ENCODE peak calls at places on chromosome 20, in eight cellular contexts. P, G, D, B, Q, H, T and U are unnamed samples.

GRCh38 chr20:25382704-25383370 is 7.8 kb downstream of the ABHD12 start:
- DNase-seq in G (no peak), P (no peak), T (no peak), D (no peak), Q (no peak), H (no peak), B (no peak), U (no peak)

GRCh38 chr20:23374441-23374840 is 12.5 kb downstream of the GZF1 start:
- DNase-seq in D (no peak), P (no peak), H (no peak), B (no peak), T (no peak), G (no peak), Q (no peak), U (no peak)

GRCh38 chr20:31560900-31561598 is 44.0 kb upstream of the ID1 start:
- DNase-seq in H (no peak), Q (no peak), T (no peak), G (peak), P (peak), D (peak), B (peak), U (peak)

GRCh38 chr20:41432620-41433602 is 66.3 kb upstream of the EMILIN3 start:
- DNase-seq in B (no peak), D (no peak), Q (no peak), P (no peak), H (no peak), G (no peak), T (no peak), U (no peak)

GRCh38 chr20:38473353-38473795 is 731 bp downstream of the RALGAPB start:
- DNase-seq in Q (peak), H (peak), P (no peak), G (no peak), D (peak), T (no peak), B (no peak), U (peak)

GRCh38 chr20:1188347-1188746 is 3.6 kb upstream of the TMEM74B start:
- DNase-seq in B (no peak), P (no peak), Q (no peak), H (no peak), D (no peak), G (no peak), T (no peak), U (no peak)

GRCh38 chr20:47544240-47544639 is 42.6 kb downstream of the NCOA3 start:
- DNase-seq in G (no peak), T (no peak), H (no peak), D (no peak), B (peak), Q (no peak), P (no peak), U (no peak)

GRCh38 chr20:31860431-31861345 is 9.6 kb downstream of the DUSP15 start:
- DNase-seq in G (no peak), H (no peak), P (no peak), T (peak), B (peak), Q (no peak), D (no peak), U (no peak)

GRCh38 chr20:43824699-43825402 is 89.8 kb upstream of the TOX2 start:
- DNase-seq in P (no peak), G (no peak), H (peak), Q (no peak), D (no peak), T (peak), B (peak), U (no peak)

GRCh38 chr20:48278961-48279481 is 493.7 kb upstream of the SULF2 start:
- DNase-seq in B (peak), Q (no peak), D (no peak), G (no peak), P (no peak), T (no peak), H (no peak), U (no peak)

GRCh38 chr20:21048841-21049273 is 57.3 kb downstream of the LINC00237 start:
- DNase-seq in T (peak), H (peak), Q (peak), D (peak), G (no peak), P (no peak), B (peak), U (no peak)

GRCh38 chr20:59787186-59787890 is 146.1 kb downstream of the SYCP2 start:
- DNase-seq in T (no peak), B (no peak), H (no peak), P (no peak), Q (no peak), D (peak), G (no peak), U (no peak)

GRCh38 chr20:33908351-33908750 is 85.4 kb upstream of the RALY start:
- DNase-seq in B (peak), T (no peak), H (peak), G (no peak), P (no peak), Q (no peak), D (no peak), U (no peak)

GRCh38 chr20:40956503-40956902 is 72.1 kb upstream of the TOP1 start:
- DNase-seq in G (no peak), H (no peak), Q (no peak), T (no peak), P (no peak), D (peak), B (no peak), U (no peak)

GRCh38 chr20:16821211-16822089 is 73.3 kb downstream of the OTOR start:
- DNase-seq in T (peak), B (peak), H (peak), D (no peak), G (no peak), Q (no peak), P (no peak), U (no peak)

GRCh38 chr20:59808729-59809381 is 124.6 kb downstream of the SYCP2 start:
- DNase-seq in B (no peak), G (no peak), T (no peak), Q (no peak), H (no peak), P (no peak), D (peak), U (no peak)

GRCh38 chr20:63828951-63829350 is 2.1 kb downstream of the ZBTB46 start:
- DNase-seq in G (no peak), T (no peak), B (no peak), Q (no peak), P (no peak), D (no peak), H (no peak), U (no peak)

GRCh38 chr20:63829598-63829942 is 1.5 kb downstream of the ZBTB46 start:
- DNase-seq in H (no peak), B (no peak), P (no peak), T (no peak), D (no peak), G (no peak), Q (no peak), U (no peak)

GRCh38 chr20:63829943-63830820 is 882 bp downstream of the ZBTB46 start:
- DNase-seq in H (no peak), G (no peak), B (no peak), T (no peak), P (no peak), Q (no peak), D (no peak), U (no peak)

GRCh38 chr20:63828124-63828523 is 2.9 kb downstream of the ZBTB46 start:
- DNase-seq in T (no peak), B (no peak), H (no peak), G (no peak), D (no peak), P (no peak), Q (no peak), U (no peak)

DNA sequence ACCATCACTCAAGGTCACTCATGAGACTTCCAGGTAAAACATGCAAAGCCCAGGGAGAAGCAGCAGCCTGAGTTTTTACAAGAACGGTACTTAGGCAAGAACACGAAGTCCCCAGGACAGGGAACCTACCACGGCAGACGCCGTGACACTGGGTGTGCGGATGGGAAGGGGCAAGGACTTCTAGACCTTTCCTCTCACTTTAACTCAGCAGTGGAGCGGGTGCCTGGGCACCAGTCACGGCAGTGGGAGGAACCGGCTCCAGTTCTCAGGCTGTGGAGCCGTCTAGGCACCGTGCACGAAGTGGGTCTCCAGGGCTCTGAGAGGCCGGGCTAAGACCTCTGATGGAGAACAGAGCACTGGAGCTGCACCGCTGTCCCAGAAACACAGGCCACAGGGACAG is 2.5 kb downstream of the ZBTB46 start:
- DNase-seq in G (no peak), Q (no peak), B (no peak), T (no peak), P (no peak), D (no peak), H (no peak), U (no peak)
- H3K4me3 ChIP-seq in G (no peak), Q (no peak), B (no peak), T (no peak), P (no peak), D (peak), H (no peak), U (peak)

GRCh38 chr20:57694481-57694880 is 15.3 kb downstream of the PMEPA1 start:
- DNase-seq in P (no peak), T (no peak), G (no peak), Q (no peak), B (no peak), H (no peak), D (no peak), U (no peak)

GRCh38 chr20:57693670-57694329 is 16.0 kb downstream of the PMEPA1 start:
- DNase-seq in H (no peak), B (no peak), D (no peak), T (no peak), P (no peak), G (no peak), Q (no peak), U (no peak)

GRCh38 chr20:57693002-57693582 is 16.7 kb downstream of the PMEPA1 start:
- DNase-seq in T (no peak), Q (no peak), G (no peak), P (no peak), B (peak), D (peak), H (no peak), U (no peak)

GRCh38 chr20:57690525-57690924 is 19.3 kb downstream of the PMEPA1 start:
- DNase-seq in H (peak), Q (no peak), T (no peak), G (no peak), D (no peak), B (no peak), P (no peak), U (no peak)

GRCh38 chr20:57692393-57692792 is 17.4 kb downstream of the PMEPA1 start:
- DNase-seq in G (no peak), Q (no peak), B (no peak), P (no peak), H (no peak), D (no peak), T (no peak), U (no peak)
- H3K4me3 ChIP-seq in G (no peak), Q (no peak), B (peak), P (no peak), H (no peak), D (no peak), T (no peak), U (no peak)

GRCh38 chr20:58228484-58229197 is at the start of gene ANKRD60:
- DNase-seq in Q (peak), T (peak), P (no peak), D (no peak), G (no peak), H (peak), B (no peak), U (no peak)

GRCh38 chr20:58225490-58226200 is 2.8 kb downstream of the ANKRD60 start:
- DNase-seq in G (no peak), D (no peak), T (no peak), P (no peak), H (no peak), Q (no peak), B (no peak), U (no peak)

GRCh38 chr20:58229198-58229802 is 847 bp upstream of the ANKRD60 start:
- DNase-seq in Q (no peak), D (no peak), B (no peak), P (no peak), T (no peak), G (no peak), H (no peak), U (no peak)

GRCh38 chr20:58227391-58228102 is 906 bp downstream of the ANKRD60 start:
- DNase-seq in Q (no peak), P (no peak), H (no peak), G (no peak), B (no peak), D (no peak), T (no peak), U (no peak)

GRCh38 chr20:58228103-58228483 is 360 bp downstream of the ANKRD60 start:
- DNase-seq in G (no peak), D (no peak), B (no peak), Q (no peak), P (no peak), H (no peak), T (no peak), U (no peak)
- H3K4me3 ChIP-seq in G (no peak), D (peak), B (no peak), Q (no peak), P (peak), H (no peak), T (peak), U (no peak)

DNA sequence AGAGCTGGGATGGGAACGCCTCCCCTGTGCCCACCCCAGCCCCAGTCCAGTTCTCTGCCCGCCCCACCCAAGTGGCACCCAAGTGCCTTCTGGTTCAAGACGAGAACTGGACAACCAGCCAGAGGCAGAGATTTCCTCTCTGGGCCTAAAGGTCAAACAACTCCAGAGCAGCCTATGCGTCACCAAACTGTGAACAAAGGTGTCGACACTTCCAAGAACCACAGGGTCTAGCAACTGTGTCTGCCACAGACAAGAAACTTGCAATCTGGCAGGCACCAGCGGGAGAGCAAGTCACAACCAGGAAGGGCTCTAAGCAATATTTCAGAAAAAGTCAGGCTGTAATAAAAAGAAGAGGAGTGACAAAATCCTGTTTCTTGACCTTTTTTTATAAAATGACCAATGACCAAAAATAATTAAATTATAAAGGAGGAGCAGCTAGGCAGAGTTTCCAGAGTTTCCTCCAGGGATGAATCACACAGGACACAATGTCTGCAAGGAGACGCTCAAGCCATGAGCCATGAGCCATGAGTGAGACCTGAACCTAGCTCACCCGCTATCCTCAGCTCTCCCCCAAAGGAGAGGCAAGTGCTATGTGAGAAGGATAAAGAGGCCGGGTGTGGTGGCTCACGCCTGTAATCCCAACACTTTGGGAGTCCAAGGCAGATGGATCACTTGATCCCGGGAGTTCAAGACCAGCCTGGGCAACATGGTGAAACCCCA is 11.1 kb downstream of the EDEM2 start:
- DNase-seq in B (peak), Q (no peak), P (no peak), G (no peak), H (no peak), D (no peak), T (no peak), U (no peak)
- H3K4me3 ChIP-seq in B (no peak), Q (no peak), P (no peak), G (no peak), H (no peak), D (no peak), T (no peak), U (no peak)

DNA sequence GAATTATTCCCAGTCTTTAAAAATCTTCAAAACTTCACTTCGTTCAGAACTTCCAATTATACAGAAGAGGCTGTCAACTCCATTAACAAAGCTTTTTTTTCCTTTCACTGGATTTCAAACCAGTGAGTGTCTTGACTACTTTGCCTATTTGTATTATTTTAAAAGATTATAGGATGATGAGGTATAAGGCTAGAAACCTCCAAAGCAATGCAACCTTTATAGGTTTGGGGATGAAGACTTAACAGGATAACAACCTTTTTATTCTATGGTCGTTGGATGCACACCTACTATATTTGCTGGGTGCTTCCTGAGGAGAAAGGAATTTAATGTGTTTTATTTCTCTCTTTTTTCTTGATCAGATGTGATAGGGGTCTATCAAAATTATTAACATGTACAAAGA is 1.9 kb upstream of the OVOL2 start:
- DNase-seq in T (no peak), Q (no peak), P (no peak), B (no peak), G (no peak), H (no peak), D (no peak), U (no peak)
- H3K4me3 ChIP-seq in T (no peak), Q (no peak), P (no peak), B (peak), G (no peak), H (no peak), D (peak), U (no peak)

GRCh38 chr20:51631953-51632352 is 89.4 kb upstream of the NFATC2 start:
- DNase-seq in D (no peak), H (no peak), T (no peak), B (no peak), Q (no peak), P (no peak), G (no peak), U (no peak)
- H3K4me3 ChIP-seq in D (no peak), H (no peak), T (no peak), B (peak), Q (no peak), P (peak), G (no peak), U (no peak)

GRCh38 chr20:62768815-62769287 is 27.4 kb upstream of the MRGBP start:
- DNase-seq in D (peak), T (no peak), G (peak), P (peak), Q (no peak), B (peak), H (no peak), U (no peak)

GRCh38 chr20:62768234-62768814 is 27.9 kb upstream of the MRGBP start:
- DNase-seq in H (no peak), G (no peak), B (no peak), D (no peak), P (no peak), Q (no peak), T (no peak), U (no peak)

GRCh38 chr20:62770111-62770910 is 26.0 kb upstream of the MRGBP start:
- DNase-seq in P (no peak), H (no peak), T (no peak), B (no peak), G (no peak), D (no peak), Q (no peak), U (no peak)

GRCh38 chr20:62770916-62771315 is 25.4 kb upstream of the MRGBP start:
- DNase-seq in P (no peak), Q (no peak), H (no peak), B (no peak), T (no peak), D (no peak), G (no peak), U (no peak)

GRCh38 chr20:62769346-62770071 is 26.8 kb upstream of the MRGBP start:
- DNase-seq in T (no peak), B (no peak), H (no peak), D (no peak), P (no peak), G (no peak), Q (no peak), U (no peak)
- H3K4me3 ChIP-seq in T (peak), B (no peak), H (no peak), D (no peak), P (no peak), G (no peak), Q (no peak), U (no peak)

DNA sequence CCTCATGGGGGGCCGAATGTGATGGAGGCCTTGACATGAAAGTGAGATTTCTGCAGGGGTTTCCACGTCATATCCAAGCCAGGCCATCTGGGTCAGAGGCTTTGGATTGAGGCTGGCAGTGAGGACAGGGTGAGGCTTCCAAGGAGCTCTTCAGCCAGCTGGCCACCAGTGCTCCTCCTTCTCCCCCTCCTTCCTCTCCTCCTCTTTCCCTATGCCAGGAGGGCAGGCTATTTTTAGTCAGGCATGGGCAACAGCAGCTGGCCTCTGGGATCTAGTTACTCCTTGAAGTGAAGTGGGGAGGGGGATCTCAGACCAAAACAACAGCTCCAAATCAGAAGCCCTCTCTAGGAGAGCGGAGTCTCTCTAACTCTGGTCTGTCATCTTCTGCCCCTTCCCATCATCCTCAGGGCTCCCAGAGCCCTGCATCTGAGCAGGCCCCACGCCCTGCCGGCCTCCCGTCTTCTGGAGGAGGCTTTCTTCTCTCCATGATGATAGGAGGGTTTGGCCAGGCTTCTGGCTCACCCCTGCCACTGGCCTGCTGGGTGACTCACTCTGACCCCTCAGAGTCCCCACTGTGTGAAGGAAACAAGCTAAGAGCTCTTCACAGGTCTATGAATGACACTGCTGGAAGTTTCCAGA is 612 bp downstream of the TNNC2 start:
- DNase-seq in Q (no peak), B (no peak), P (no peak), D (no peak), H (no peak), T (no peak), G (no peak), U (no peak)
- H3K4me3 ChIP-seq in Q (no peak), B (no peak), P (no peak), D (no peak), H (no peak), T (no peak), G (no peak), U (no peak)

DNA sequence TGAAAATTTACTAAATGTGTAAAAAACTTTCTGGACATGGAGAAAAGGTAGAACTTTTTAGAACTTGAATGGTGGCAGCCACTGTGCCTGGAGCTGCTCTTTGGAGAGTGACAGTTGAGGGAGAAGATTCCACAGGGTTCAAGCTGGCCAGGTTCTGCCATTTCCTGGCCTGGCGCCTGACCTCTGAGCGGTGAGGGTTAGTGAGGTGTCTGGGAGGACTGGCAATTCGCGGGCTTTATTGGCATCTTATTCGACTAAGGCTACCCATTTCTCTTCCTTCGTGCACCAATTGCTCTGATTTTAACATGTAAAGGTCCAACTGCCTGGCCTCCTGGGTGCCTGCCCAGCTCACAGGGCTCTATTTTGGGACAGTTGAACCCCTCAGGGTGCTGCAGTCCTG is 2.4 kb downstream of the SNAI1 start:
- DNase-seq in D (no peak), Q (no peak), T (no peak), P (no peak), B (no peak), G (no peak), H (no peak), U (no peak)
- H3K4me3 ChIP-seq in D (peak), Q (no peak), T (no peak), P (peak), B (no peak), G (peak), H (peak), U (peak)